ENCODE peak calls at places on chromosomes 2 and 18, in four cellular contexts. One of them, this sample, is unnamed.

GRCh38 chr2:28102455-28102874 is 211.9 kb downstream of the BABAM2 start:
- DNase-seq in H7: no peak
- DNase-seq in HFFc6: peak
- DNase-seq in NCI-H146: no peak
- DNase-seq in this sample: peak

GRCh38 chr2:1718339-1719220 is 25.7 kb downstream of the PXDN start:
- DNase-seq in HFFc6: no peak
- DNase-seq in H7: peak
- DNase-seq in NCI-H146: no peak
- DNase-seq in this sample: no peak

GRCh38 chr2:217800433-217801114 is 202.2 kb downstream of the TNS1 start:
- DNase-seq in H7: peak
- DNase-seq in NCI-H146: no peak
- DNase-seq in HFFc6: no peak
- DNase-seq in this sample: no peak

GRCh38 chr2:152804687-152805408 is 86.4 kb downstream of the ARL6IP6 start:
- DNase-seq in HFFc6: no peak
- DNase-seq in H7: no peak
- DNase-seq in NCI-H146: no peak
- DNase-seq in this sample: no peak

GRCh38 chr18:22542400-22542835 is 124.7 kb upstream of the CTAGE1 start:
- DNase-seq in H7: no peak
- DNase-seq in NCI-H146: no peak
- DNase-seq in HFFc6: peak
- DNase-seq in this sample: peak

GRCh38 chr2:149004836-149005235 is 33.7 kb upstream of the LYPD6B start:
- DNase-seq in HFFc6: peak
- DNase-seq in H7: no peak
- DNase-seq in NCI-H146: no peak
- DNase-seq in this sample: peak

GRCh38 chr2:64259301-64259700 is 115.1 kb upstream of the PELI1 start:
- DNase-seq in HFFc6: no peak
- DNase-seq in NCI-H146: no peak
- DNase-seq in H7: no peak
- DNase-seq in this sample: peak

GRCh38 chr2:53177342-53177741 is 590.3 kb upstream of the CHAC2 start:
- DNase-seq in H7: no peak
- DNase-seq in NCI-H146: no peak
- DNase-seq in HFFc6: no peak
- DNase-seq in this sample: no peak

GRCh38 chr18:73677458-73677857 is 470.2 kb downstream of the FBXO15 start:
- DNase-seq in H7: no peak
- DNase-seq in NCI-H146: no peak
- DNase-seq in HFFc6: no peak
- DNase-seq in this sample: peak

GRCh38 chr18:69882965-69883668 is 64.6 kb downstream of the CD226 start:
- DNase-seq in NCI-H146: no peak
- DNase-seq in H7: no peak
- DNase-seq in HFFc6: no peak
- DNase-seq in this sample: no peak

GRCh38 chr2:26597197-26597596 is 44.0 kb downstream of the CIB4 start:
- DNase-seq in H7: no peak
- DNase-seq in HFFc6: no peak
- DNase-seq in NCI-H146: no peak
- DNase-seq in this sample: no peak

GRCh38 chr2:20617892-20618467 is 32.9 kb downstream of the HS1BP3 start:
- DNase-seq in H7: peak
- DNase-seq in NCI-H146: peak
- DNase-seq in HFFc6: peak
- DNase-seq in this sample: peak

GRCh38 chr18:79857082-79857661 is 59.4 kb downstream of the KCNG2 start:
- DNase-seq in NCI-H146: peak
- DNase-seq in HFFc6: no peak
- DNase-seq in H7: peak
- DNase-seq in this sample: no peak

GRCh38 chr2:114515901-114516300 is 73.5 kb downstream of the DPP10 start:
- DNase-seq in HFFc6: no peak
- DNase-seq in NCI-H146: no peak
- DNase-seq in H7: peak
- DNase-seq in this sample: no peak

GRCh38 chr18:23879126-23879525 is 135.4 kb upstream of the TTC39C start:
- DNase-seq in NCI-H146: no peak
- DNase-seq in HFFc6: no peak
- DNase-seq in H7: no peak
- DNase-seq in this sample: no peak

GRCh38 chr2:215275819-215276218 is 36.0 kb upstream of the ATIC start:
- DNase-seq in NCI-H146: no peak
- DNase-seq in HFFc6: no peak
- DNase-seq in H7: no peak
- DNase-seq in this sample: no peak

GRCh38 chr18:69088971-69089370 is 291.1 kb downstream of the CCDC102B start:
- DNase-seq in HFFc6: no peak
- DNase-seq in H7: no peak
- DNase-seq in NCI-H146: no peak
- DNase-seq in this sample: no peak

GRCh38 chr2:48144777-48145176 is 238.5 kb upstream of the FBXO11 start:
- DNase-seq in NCI-H146: peak
- DNase-seq in H7: no peak
- DNase-seq in HFFc6: no peak
- DNase-seq in this sample: peak

GRCh38 chr2:241852116-241852980 is 6.3 kb downstream of the PDCD1 start:
- DNase-seq in HFFc6: no peak
- DNase-seq in NCI-H146: no peak
- DNase-seq in H7: peak
- DNase-seq in this sample: no peak

GRCh38 chr2:117536139-117536538 is 278.4 kb upstream of the DDX18 start:
- DNase-seq in NCI-H146: no peak
- DNase-seq in H7: peak
- DNase-seq in HFFc6: no peak
- DNase-seq in this sample: no peak

GRCh38 chr2:17879137-17879912 is 858 bp downstream of the KCNS3 start:
- DNase-seq in HFFc6: peak
- DNase-seq in NCI-H146: peak
- DNase-seq in H7: peak
- DNase-seq in this sample: peak

GRCh38 chr18:26488417-26489009 is 59.8 kb downstream of the KCTD1 start:
- DNase-seq in HFFc6: no peak
- DNase-seq in NCI-H146: peak
- DNase-seq in H7: no peak
- DNase-seq in this sample: no peak

GRCh38 chr2:234678721-234679120 is 181.8 kb upstream of the ARL4C start:
- DNase-seq in HFFc6: peak
- DNase-seq in H7: no peak
- DNase-seq in NCI-H146: no peak
- DNase-seq in this sample: peak

GRCh38 chr2:129233166-129233565 is 746.3 kb upstream of the RAB6C start:
- DNase-seq in NCI-H146: no peak
- DNase-seq in H7: no peak
- DNase-seq in HFFc6: no peak
- DNase-seq in this sample: no peak

GRCh38 chr2:23767871-23768611 is 158.9 kb downstream of the ATAD2B start:
- DNase-seq in H7: no peak
- DNase-seq in HFFc6: no peak
- DNase-seq in NCI-H146: no peak
- DNase-seq in this sample: no peak

GRCh38 chr2:65015731-65016130 is 26.5 kb downstream of the SLC1A4 start:
- DNase-seq in H7: no peak
- DNase-seq in HFFc6: no peak
- DNase-seq in NCI-H146: no peak
- DNase-seq in this sample: no peak

GRCh38 chr18:55239764-55240163 is 280.5 kb upstream of the CCDC68 start:
- DNase-seq in HFFc6: no peak
- DNase-seq in H7: no peak
- DNase-seq in NCI-H146: peak
- DNase-seq in this sample: no peak

GRCh38 chr2:150832686-150833085 is 345.2 kb upstream of the RND3 start:
- DNase-seq in HFFc6: peak
- DNase-seq in H7: no peak
- DNase-seq in NCI-H146: no peak
- DNase-seq in this sample: no peak

GRCh38 chr2:196635156-196635555 is 4.4 kb upstream of the CCDC150 start:
- DNase-seq in HFFc6: no peak
- DNase-seq in H7: no peak
- DNase-seq in NCI-H146: no peak
- DNase-seq in this sample: peak

GRCh38 chr18:51361130-51361860 is 163.8 kb upstream of the MEX3C start:
- DNase-seq in NCI-H146: no peak
- DNase-seq in HFFc6: no peak
- DNase-seq in H7: no peak
- DNase-seq in this sample: no peak

GRCh38 chr2:122193622-122194021 is 438.2 kb downstream of the TSN start:
- DNase-seq in HFFc6: no peak
- DNase-seq in H7: no peak
- DNase-seq in NCI-H146: no peak
- DNase-seq in this sample: no peak

GRCh38 chr2:98893871-98894270 is 42.2 kb downstream of the CRACDL start:
- DNase-seq in H7: no peak
- DNase-seq in NCI-H146: no peak
- DNase-seq in HFFc6: no peak
- DNase-seq in this sample: no peak

GRCh38 chr18:10051877-10052631 is 138.2 kb downstream of the VAPA start:
- DNase-seq in H7: no peak
- DNase-seq in NCI-H146: peak
- DNase-seq in HFFc6: peak
- DNase-seq in this sample: peak

GRCh38 chr2:164599954-164600589 is 21.2 kb downstream of the GRB14 start:
- DNase-seq in H7: peak
- DNase-seq in NCI-H146: peak
- DNase-seq in HFFc6: peak
- DNase-seq in this sample: peak

GRCh38 chr2:126843046-126843445 is 55.6 kb upstream of the TEX51 start:
- DNase-seq in HFFc6: no peak
- DNase-seq in NCI-H146: no peak
- DNase-seq in H7: no peak
- DNase-seq in this sample: no peak

This sample was measured in EL.